ENCODE peak calls at places on chromosome X, in ten cellular contexts. One of them, this sample, is unnamed.

GRCh38 chrX:134247492-134247891 is 10.5 kb downstream of the CCDC160 start:
- DNase-seq in AG08396: no peak
- DNase-seq in cerebellar nuclear complex: no peak
- DNase-seq in brain pericyte: no peak
- DNase-seq in stimulated activated CD4-positive, alpha-beta T cell treated with anti-CD3 and anti-CD28 coated beads, Interleukin-1b, Interleukin-23, amount 100 ng/mL, for 24 hours: no peak
- DNase-seq in T-helper 1 cell: no peak
- DNase-seq in heart left ventricle: no peak
- DNase-seq in AG04450: no peak
- DNase-seq in NCI-H1092 treated with DMSO at 0.1 percent for 48 hours: no peak
- DNase-seq in activated CD4-positive, alpha-beta T cell treated with anti-CD3 and anti-CD28 coated beads, Interleukin-2, amount 10 ng/mL, durations not matched to agents 7 days and 5 days: no peak
- DNase-seq in this sample: no peak

GRCh38 chrX:52420824-52421443 is 52.1 kb downstream of the XAGE2 start:
- DNase-seq in AG08396: no peak
- DNase-seq in cerebellar nuclear complex: no peak
- DNase-seq in brain pericyte: no peak
- DNase-seq in stimulated activated CD4-positive, alpha-beta T cell treated with anti-CD3 and anti-CD28 coated beads, Interleukin-1b, Interleukin-23, amount 100 ng/mL, for 24 hours: no peak
- DNase-seq in T-helper 1 cell: no peak
- DNase-seq in heart left ventricle: no peak
- DNase-seq in AG04450: no peak
- DNase-seq in NCI-H1092 treated with DMSO at 0.1 percent for 48 hours: no peak
- DNase-seq in activated CD4-positive, alpha-beta T cell treated with anti-CD3 and anti-CD28 coated beads, Interleukin-2, amount 10 ng/mL, durations not matched to agents 7 days and 5 days: no peak
- DNase-seq in this sample: no peak

GRCh38 chrX:29107231-29107630 is 520.0 kb downstream of the IL1RAPL1 start:
- DNase-seq in AG08396: no peak
- DNase-seq in cerebellar nuclear complex: no peak
- DNase-seq in brain pericyte: no peak
- DNase-seq in stimulated activated CD4-positive, alpha-beta T cell treated with anti-CD3 and anti-CD28 coated beads, Interleukin-1b, Interleukin-23, amount 100 ng/mL, for 24 hours: no peak
- DNase-seq in T-helper 1 cell: no peak
- DNase-seq in heart left ventricle: no peak
- DNase-seq in AG04450: no peak
- DNase-seq in NCI-H1092 treated with DMSO at 0.1 percent for 48 hours: no peak
- DNase-seq in activated CD4-positive, alpha-beta T cell treated with anti-CD3 and anti-CD28 coated beads, Interleukin-2, amount 10 ng/mL, durations not matched to agents 7 days and 5 days: no peak
- DNase-seq in this sample: no peak

GRCh38 chrX:136214551-136214950 is 36.6 kb downstream of the MAP7D3 start:
- DNase-seq in AG08396: peak; percentile 44
- DNase-seq in cerebellar nuclear complex: no peak
- DNase-seq in brain pericyte: no peak
- DNase-seq in stimulated activated CD4-positive, alpha-beta T cell treated with anti-CD3 and anti-CD28 coated beads, Interleukin-1b, Interleukin-23, amount 100 ng/mL, for 24 hours: no peak
- DNase-seq in T-helper 1 cell: no peak
- DNase-seq in heart left ventricle: no peak
- DNase-seq in AG04450: peak; percentile 37
- DNase-seq in NCI-H1092 treated with DMSO at 0.1 percent for 48 hours: no peak
- DNase-seq in activated CD4-positive, alpha-beta T cell treated with anti-CD3 and anti-CD28 coated beads, Interleukin-2, amount 10 ng/mL, durations not matched to agents 7 days and 5 days: no peak
- DNase-seq in this sample: no peak

GRCh38 chrX:150872773-150873336 is 25.6 kb downstream of the CD99L2 start:
- DNase-seq in AG08396: no peak
- DNase-seq in cerebellar nuclear complex: no peak
- DNase-seq in brain pericyte: no peak
- DNase-seq in stimulated activated CD4-positive, alpha-beta T cell treated with anti-CD3 and anti-CD28 coated beads, Interleukin-1b, Interleukin-23, amount 100 ng/mL, for 24 hours: no peak
- DNase-seq in T-helper 1 cell: no peak
- DNase-seq in heart left ventricle: no peak
- DNase-seq in AG04450: no peak
- DNase-seq in NCI-H1092 treated with DMSO at 0.1 percent for 48 hours: no peak
- DNase-seq in activated CD4-positive, alpha-beta T cell treated with anti-CD3 and anti-CD28 coated beads, Interleukin-2, amount 10 ng/mL, durations not matched to agents 7 days and 5 days: no peak
- DNase-seq in this sample: no peak

GRCh38 chrX:136021903-136022302 is 36.7 kb downstream of the SLC9A6 start:
- DNase-seq in AG08396: no peak
- DNase-seq in cerebellar nuclear complex: no peak
- DNase-seq in brain pericyte: no peak
- DNase-seq in stimulated activated CD4-positive, alpha-beta T cell treated with anti-CD3 and anti-CD28 coated beads, Interleukin-1b, Interleukin-23, amount 100 ng/mL, for 24 hours: no peak
- DNase-seq in T-helper 1 cell: no peak
- DNase-seq in heart left ventricle: no peak
- DNase-seq in AG04450: no peak
- DNase-seq in NCI-H1092 treated with DMSO at 0.1 percent for 48 hours: no peak
- DNase-seq in activated CD4-positive, alpha-beta T cell treated with anti-CD3 and anti-CD28 coated beads, Interleukin-2, amount 10 ng/mL, durations not matched to agents 7 days and 5 days: no peak
- DNase-seq in this sample: no peak

GRCh38 chrX:11470231-11470630 is 177.0 kb downstream of the AMELX start:
- DNase-seq in AG08396: peak; percentile 10
- DNase-seq in cerebellar nuclear complex: no peak
- DNase-seq in brain pericyte: peak; percentile 76
- DNase-seq in stimulated activated CD4-positive, alpha-beta T cell treated with anti-CD3 and anti-CD28 coated beads, Interleukin-1b, Interleukin-23, amount 100 ng/mL, for 24 hours: no peak
- DNase-seq in T-helper 1 cell: no peak
- DNase-seq in heart left ventricle: no peak
- DNase-seq in AG04450: no peak
- DNase-seq in NCI-H1092 treated with DMSO at 0.1 percent for 48 hours: no peak
- DNase-seq in activated CD4-positive, alpha-beta T cell treated with anti-CD3 and anti-CD28 coated beads, Interleukin-2, amount 10 ng/mL, durations not matched to agents 7 days and 5 days: no peak
- DNase-seq in this sample: no peak

GRCh38 chrX:31832263-31832662 is 760.4 kb upstream of the FTHL17 start:
- DNase-seq in AG08396: no peak
- DNase-seq in cerebellar nuclear complex: no peak
- DNase-seq in brain pericyte: no peak
- DNase-seq in stimulated activated CD4-positive, alpha-beta T cell treated with anti-CD3 and anti-CD28 coated beads, Interleukin-1b, Interleukin-23, amount 100 ng/mL, for 24 hours: no peak
- DNase-seq in T-helper 1 cell: no peak
- DNase-seq in heart left ventricle: no peak
- DNase-seq in AG04450: no peak
- DNase-seq in NCI-H1092 treated with DMSO at 0.1 percent for 48 hours: no peak
- DNase-seq in activated CD4-positive, alpha-beta T cell treated with anti-CD3 and anti-CD28 coated beads, Interleukin-2, amount 10 ng/mL, durations not matched to agents 7 days and 5 days: no peak
- DNase-seq in this sample: no peak

GRCh38 chrX:84046403-84046984 is 141.5 kb downstream of the RPS6KA6 start:
- DNase-seq in AG08396: peak; percentile 16
- DNase-seq in cerebellar nuclear complex: no peak
- DNase-seq in brain pericyte: no peak
- DNase-seq in stimulated activated CD4-positive, alpha-beta T cell treated with anti-CD3 and anti-CD28 coated beads, Interleukin-1b, Interleukin-23, amount 100 ng/mL, for 24 hours: no peak
- DNase-seq in T-helper 1 cell: peak; percentile 27
- DNase-seq in heart left ventricle: no peak
- DNase-seq in AG04450: no peak
- DNase-seq in NCI-H1092 treated with DMSO at 0.1 percent for 48 hours: peak; percentile 67
- DNase-seq in activated CD4-positive, alpha-beta T cell treated with anti-CD3 and anti-CD28 coated beads, Interleukin-2, amount 10 ng/mL, durations not matched to agents 7 days and 5 days: peak; percentile 6
- DNase-seq in this sample: peak; percentile 11

GRCh38 chrX:131752493-131753198 is 208.8 kb downstream of the OR13H1 start:
- DNase-seq in AG08396: no peak
- DNase-seq in cerebellar nuclear complex: peak; percentile 64
- DNase-seq in brain pericyte: no peak
- DNase-seq in stimulated activated CD4-positive, alpha-beta T cell treated with anti-CD3 and anti-CD28 coated beads, Interleukin-1b, Interleukin-23, amount 100 ng/mL, for 24 hours: peak; percentile 54
- DNase-seq in T-helper 1 cell: peak; percentile 83
- DNase-seq in heart left ventricle: no peak
- DNase-seq in AG04450: no peak
- DNase-seq in NCI-H1092 treated with DMSO at 0.1 percent for 48 hours: no peak
- DNase-seq in activated CD4-positive, alpha-beta T cell treated with anti-CD3 and anti-CD28 coated beads, Interleukin-2, amount 10 ng/mL, durations not matched to agents 7 days and 5 days: no peak
- DNase-seq in this sample: no peak

GRCh38 chrX:154374361-154375155 is at the start of gene FLNA:
- DNase-seq in AG08396: no peak
- DNase-seq in cerebellar nuclear complex: no peak
- DNase-seq in brain pericyte: no peak
- DNase-seq in stimulated activated CD4-positive, alpha-beta T cell treated with anti-CD3 and anti-CD28 coated beads, Interleukin-1b, Interleukin-23, amount 100 ng/mL, for 24 hours: no peak
- DNase-seq in T-helper 1 cell: peak; percentile 31
- DNase-seq in heart left ventricle: no peak
- DNase-seq in AG04450: no peak
- DNase-seq in NCI-H1092 treated with DMSO at 0.1 percent for 48 hours: peak; percentile 36
- DNase-seq in activated CD4-positive, alpha-beta T cell treated with anti-CD3 and anti-CD28 coated beads, Interleukin-2, amount 10 ng/mL, durations not matched to agents 7 days and 5 days: peak; percentile 36
- DNase-seq in this sample: no peak

GRCh38 chrX:46624090-46624786 is 50.7 kb downstream of the CHST7 start:
- DNase-seq in AG08396: no peak
- DNase-seq in cerebellar nuclear complex: no peak
- DNase-seq in brain pericyte: no peak
- DNase-seq in stimulated activated CD4-positive, alpha-beta T cell treated with anti-CD3 and anti-CD28 coated beads, Interleukin-1b, Interleukin-23, amount 100 ng/mL, for 24 hours: no peak
- DNase-seq in T-helper 1 cell: no peak
- DNase-seq in heart left ventricle: no peak
- DNase-seq in AG04450: no peak
- DNase-seq in NCI-H1092 treated with DMSO at 0.1 percent for 48 hours: no peak
- DNase-seq in activated CD4-positive, alpha-beta T cell treated with anti-CD3 and anti-CD28 coated beads, Interleukin-2, amount 10 ng/mL, durations not matched to agents 7 days and 5 days: no peak
- DNase-seq in this sample: no peak

GRCh38 chrX:11210397-11210796 is 82.8 kb upstream of the AMELX start:
- DNase-seq in AG08396: no peak
- DNase-seq in cerebellar nuclear complex: no peak
- DNase-seq in brain pericyte: no peak
- DNase-seq in stimulated activated CD4-positive, alpha-beta T cell treated with anti-CD3 and anti-CD28 coated beads, Interleukin-1b, Interleukin-23, amount 100 ng/mL, for 24 hours: no peak
- DNase-seq in T-helper 1 cell: no peak
- DNase-seq in heart left ventricle: no peak
- DNase-seq in AG04450: no peak
- DNase-seq in NCI-H1092 treated with DMSO at 0.1 percent for 48 hours: no peak
- DNase-seq in activated CD4-positive, alpha-beta T cell treated with anti-CD3 and anti-CD28 coated beads, Interleukin-2, amount 10 ng/mL, durations not matched to agents 7 days and 5 days: no peak
- DNase-seq in this sample: no peak

This sample was measured in memory B cell.